ENCODE peak calls at places on chromosomes 4 and X, in seven cellular contexts. L, U, G, K, Y, E and R are unnamed samples.

GRCh38 chr4:151199496-151200190 is 77.3 kb upstream of the PRSS48 start:
- DNase-seq in L (no peak), U (no peak), G (no peak), K (no peak), Y (peak), E (no peak), R (no peak)

GRCh38 chr4:54400802-54401201 is 171.7 kb downstream of the PDGFRA start:
- DNase-seq in L (no peak), U (no peak), G (no peak), K (peak), Y (peak), E (no peak), R (no peak)

GRCh38 chr4:153468587-153468986 is 2.4 kb downstream of the TMEM131L start:
- DNase-seq in L (no peak), U (no peak), G (peak), K (no peak), Y (no peak), E (no peak), R (no peak)

GRCh38 chrX:27660878-27661277 is 70.7 kb downstream of the DCAF8L2 start:
- DNase-seq in L (peak), U (no peak), G (no peak), K (no peak), Y (no peak), E (no peak), R (no peak)

GRCh38 chrX:119756926-119757635 is 1.3 kb upstream of the SOWAHD start:
- DNase-seq in L (no peak), U (no peak), G (no peak), K (no peak), Y (no peak), E (no peak), R (no peak)

GRCh38 chr4:21765810-21766407 is 182.7 kb downstream of the KCNIP4 start:
- DNase-seq in L (peak), U (no peak), G (no peak), K (no peak), Y (peak), E (no peak), R (peak)

GRCh38 chr4:1369091-1369450 is 22.1 kb downstream of the UVSSA start:
- DNase-seq in L (no peak), U (no peak), G (no peak), K (no peak), Y (no peak), E (no peak), R (no peak)

GRCh38 chr4:68865760-68866159 is 50.0 kb downstream of the UGT2B10 start:
- DNase-seq in L (no peak), U (no peak), G (no peak), K (no peak), Y (no peak), E (no peak), R (no peak)

GRCh38 chrX:31124536-31124935 is 52.7 kb upstream of the FTHL17 start:
- DNase-seq in L (no peak), U (peak), G (no peak), K (no peak), Y (peak), E (no peak), R (peak)

GRCh38 chr4:151389316-151389715 is 19.7 kb upstream of the FHIP1A start:
- DNase-seq in L (no peak), U (no peak), G (no peak), K (no peak), Y (no peak), E (no peak), R (no peak)

GRCh38 chr4:25941441-25941840 is 27.4 kb downstream of the SMIM20 start:
- DNase-seq in L (no peak), U (no peak), G (no peak), K (no peak), Y (no peak), E (no peak), R (no peak)

GRCh38 chr4:10259976-10260375 is 143.4 kb upstream of the WDR1 start:
- DNase-seq in L (no peak), U (no peak), G (no peak), K (no peak), Y (no peak), E (no peak), R (no peak)

GRCh38 chr4:168845897-168846296 is 164.2 kb downstream of the CBR4 start:
- DNase-seq in L (no peak), U (peak), G (no peak), K (no peak), Y (no peak), E (no peak), R (no peak)

GRCh38 chr4:14636563-14636962 is 365.7 kb upstream of the CPEB2 start:
- DNase-seq in L (no peak), U (no peak), G (no peak), K (no peak), Y (no peak), E (no peak), R (no peak)

GRCh38 chrX:75211976-75212375 is 55.9 kb upstream of the ABCB7 start:
- DNase-seq in L (no peak), U (no peak), G (no peak), K (no peak), Y (no peak), E (no peak), R (no peak)

GRCh38 chr4:168162604-168163003 is 70.3 kb downstream of the ANXA10 start:
- DNase-seq in L (no peak), U (no peak), G (no peak), K (no peak), Y (no peak), E (no peak), R (no peak)

GRCh38 chr4:137655286-137655685 is 123.0 kb upstream of the PCDH18 start:
- DNase-seq in L (no peak), U (no peak), G (no peak), K (no peak), Y (no peak), E (no peak), R (no peak)

GRCh38 chr4:83889802-83890201 is 353.9 kb downstream of the GPAT3 start:
- DNase-seq in L (no peak), U (no peak), G (no peak), K (no peak), Y (no peak), E (no peak), R (no peak)

GRCh38 chr4:84796388-84796787 is 170.1 kb downstream of the WDFY3 start:
- DNase-seq in L (no peak), U (no peak), G (no peak), K (no peak), Y (no peak), E (no peak), R (no peak)

GRCh38 chr4:71251266-71251665 is 87.6 kb upstream of the SLC4A4 start:
- DNase-seq in L (no peak), U (no peak), G (no peak), K (no peak), Y (no peak), E (no peak), R (no peak)

GRCh38 chr4:106650701-106651100 is 282.1 kb upstream of the GIMD1 start:
- DNase-seq in L (no peak), U (no peak), G (no peak), K (no peak), Y (no peak), E (no peak), R (no peak)

GRCh38 chr4:81589191-81589720 is 117.5 kb upstream of the RASGEF1B start:
- DNase-seq in L (no peak), U (no peak), G (no peak), K (no peak), Y (no peak), E (no peak), R (no peak)

GRCh38 chr4:167221074-167221473 is 13.2 kb downstream of the SPOCK3 start:
- DNase-seq in L (no peak), U (no peak), G (no peak), K (peak), Y (no peak), E (no peak), R (no peak)

GRCh38 chr4:97950836-97951235 is 192.4 kb downstream of the STPG2 start:
- DNase-seq in L (no peak), U (no peak), G (no peak), K (no peak), Y (no peak), E (no peak), R (no peak)

GRCh38 chr4:98932539-98932938 is 3.6 kb upstream of the EIF4E start:
- DNase-seq in L (no peak), U (no peak), G (no peak), K (peak), Y (no peak), E (no peak), R (no peak)

GRCh38 chrX:128106630-128107029 is 54.4 kb upstream of the ACTRT1 start:
- DNase-seq in L (peak), U (no peak), G (no peak), K (peak), Y (no peak), E (no peak), R (no peak)

GRCh38 chr4:184250795-184251679 is 33.4 kb upstream of the ENPP6 start:
- DNase-seq in L (peak), U (peak), G (no peak), K (peak), Y (peak), E (no peak), R (no peak)

GRCh38 chr4:96525901-96526300 is 686.0 kb downstream of the PDHA2 start:
- DNase-seq in L (no peak), U (peak), G (no peak), K (no peak), Y (no peak), E (no peak), R (no peak)

GRCh38 chr4:73743825-73744602 is 3.6 kb downstream of the CXCL8 start:
- DNase-seq in L (no peak), U (no peak), G (no peak), K (no peak), Y (no peak), E (no peak), R (no peak)

GRCh38 chrX:72002886-72003285 is 92.2 kb downstream of the NHSL2 start:
- DNase-seq in L (no peak), U (no peak), G (no peak), K (no peak), Y (peak), E (no peak), R (no peak)

GRCh38 chrX:116009871-116010710 is 160.5 kb upstream of the AGTR2 start:
- DNase-seq in L (no peak), U (no peak), G (no peak), K (peak), Y (peak), E (no peak), R (no peak)

GRCh38 chr4:89222171-89222570 is 85.4 kb downstream of the GPRIN3 start:
- DNase-seq in L (no peak), U (no peak), G (no peak), K (no peak), Y (no peak), E (no peak), R (no peak)

GRCh38 chr4:156790866-156791265 is 180.7 kb downstream of the PDGFC start:
- DNase-seq in L (no peak), U (no peak), G (no peak), K (no peak), Y (no peak), E (no peak), R (no peak)

GRCh38 chr4:97525236-97525635 is 618.0 kb downstream of the STPG2 start:
- DNase-seq in L (no peak), U (no peak), G (no peak), K (no peak), Y (no peak), E (no peak), R (no peak)

GRCh38 chr4:1795304-1796195 is 2.5 kb downstream of the FGFR3 start:
- DNase-seq in L (peak), U (no peak), G (no peak), K (no peak), Y (no peak), E (no peak), R (no peak)

GRCh38 chr4:1337376-1337831 is 9.6 kb upstream of the UVSSA start:
- DNase-seq in L (no peak), U (no peak), G (peak), K (no peak), Y (no peak), E (no peak), R (no peak)